ENCODE peak calls at places on chromosomes 2 and 18, in four cellular contexts. One of them, this sample, is unnamed.

GRCh38 chr18:26654173-26655009 is 106.0 kb upstream of the KCTD1 start:
- DNase-seq in neuronal stem cell: no peak
- DNase-seq in mesenchymal stem cell: no peak
- DNase-seq in H1: no peak
- DNase-seq in this sample: no peak

GRCh38 chr2:234257859-234258561 is 207.5 kb downstream of the SPP2 start:
- DNase-seq in neuronal stem cell: peak; percentile 12
- DNase-seq in mesenchymal stem cell: peak; percentile 96
- DNase-seq in H1: peak; percentile 54
- DNase-seq in this sample: peak; percentile 78

GRCh38 chr2:149040451-149040850 is 2.0 kb downstream of the LYPD6B start:
- DNase-seq in neuronal stem cell: no peak
- DNase-seq in mesenchymal stem cell: no peak
- DNase-seq in H1: peak; percentile 94
- DNase-seq in this sample: peak; percentile 75

GRCh38 chr2:137493261-137493660 is 471.0 kb upstream of the HNMT start:
- DNase-seq in neuronal stem cell: no peak
- DNase-seq in mesenchymal stem cell: no peak
- DNase-seq in H1: no peak
- DNase-seq in this sample: no peak

GRCh38 chr18:318791-319291 is 51.0 kb upstream of the THOC1 start:
- DNase-seq in neuronal stem cell: no peak
- DNase-seq in mesenchymal stem cell: no peak
- DNase-seq in H1: no peak
- DNase-seq in this sample: no peak

GRCh38 chr2:38522754-38523349 is 79.9 kb downstream of the HNRNPLL start:
- DNase-seq in neuronal stem cell: no peak
- DNase-seq in mesenchymal stem cell: no peak
- DNase-seq in H1: no peak
- DNase-seq in this sample: no peak

GRCh38 chr2:23363831-23364230 is 21.1 kb upstream of the KLHL29 start:
- DNase-seq in neuronal stem cell: no peak
- DNase-seq in mesenchymal stem cell: no peak
- DNase-seq in H1: no peak
- DNase-seq in this sample: no peak

GRCh38 chr2:36963106-36963505 is 3.2 kb downstream of the STRN start:
- DNase-seq in neuronal stem cell: no peak
- DNase-seq in mesenchymal stem cell: no peak
- DNase-seq in H1: no peak
- DNase-seq in this sample: peak; percentile 50

GRCh38 chr2:111618577-111618930 is 265.4 kb downstream of the ANAPC1 start:
- DNase-seq in neuronal stem cell: no peak
- DNase-seq in mesenchymal stem cell: no peak
- DNase-seq in H1: no peak
- DNase-seq in this sample: no peak

GRCh38 chr2:152445791-152446201 is 110.8 kb downstream of the FMNL2 start:
- DNase-seq in neuronal stem cell: no peak
- DNase-seq in mesenchymal stem cell: peak; percentile 91
- DNase-seq in H1: no peak
- DNase-seq in this sample: no peak

GRCh38 chr18:63299837-63300787 is 19.5 kb downstream of the BCL2 start:
- DNase-seq in neuronal stem cell: no peak
- DNase-seq in mesenchymal stem cell: peak; percentile 36
- DNase-seq in H1: no peak
- DNase-seq in this sample: no peak

GRCh38 chr2:17309186-17309585 is 209.1 kb downstream of the RAD51AP2 start:
- DNase-seq in neuronal stem cell: no peak
- DNase-seq in mesenchymal stem cell: no peak
- DNase-seq in H1: no peak
- DNase-seq in this sample: no peak

GRCh38 chr18:3397031-3397750 is 52.8 kb upstream of the TGIF1 start:
- DNase-seq in neuronal stem cell: no peak
- DNase-seq in mesenchymal stem cell: no peak
- DNase-seq in H1: no peak
- DNase-seq in this sample: no peak

GRCh38 chr2:39620067-39620466 is 45.6 kb upstream of the TMEM178A start:
- DNase-seq in neuronal stem cell: no peak
- DNase-seq in mesenchymal stem cell: peak; percentile 80
- DNase-seq in H1: no peak
- DNase-seq in this sample: no peak

GRCh38 chr2:145875011-145875410 is 1355.1 kb upstream of the ZEB2 start:
- DNase-seq in neuronal stem cell: no peak
- DNase-seq in mesenchymal stem cell: no peak
- DNase-seq in H1: no peak
- DNase-seq in this sample: no peak

GRCh38 chr2:201847483-201847882 is 41.1 kb downstream of the CDK15 start:
- DNase-seq in neuronal stem cell: no peak
- DNase-seq in mesenchymal stem cell: peak; percentile 38
- DNase-seq in H1: no peak
- DNase-seq in this sample: no peak

GRCh38 chr2:226965376-226965775 is 129.5 kb downstream of the RHBDD1 start:
- DNase-seq in neuronal stem cell: no peak
- DNase-seq in mesenchymal stem cell: no peak
- DNase-seq in H1: no peak
- DNase-seq in this sample: no peak

GRCh38 chr2:30334738-30335426 is 103.5 kb downstream of the LBH start:
- DNase-seq in neuronal stem cell: no peak
- DNase-seq in mesenchymal stem cell: no peak
- DNase-seq in H1: no peak
- DNase-seq in this sample: peak; percentile 37

GRCh38 chr2:120013569-120014223 is 819 bp downstream of the EPB41L5 start:
- DNase-seq in neuronal stem cell: no peak
- DNase-seq in mesenchymal stem cell: peak; percentile 15
- DNase-seq in H1: no peak
- DNase-seq in this sample: peak; percentile 71

GRCh38 chr18:31591113-31591512 is 564 bp upstream of the TTR start:
- DNase-seq in neuronal stem cell: no peak
- DNase-seq in mesenchymal stem cell: no peak
- DNase-seq in H1: no peak
- DNase-seq in this sample: no peak

GRCh38 chr18:79529296-79529695 is 133.6 kb downstream of the NFATC1 start:
- DNase-seq in neuronal stem cell: no peak
- DNase-seq in mesenchymal stem cell: no peak
- DNase-seq in H1: no peak
- DNase-seq in this sample: no peak

GRCh38 chr2:83342860-83343329 is 1116.2 kb downstream of the SUCLG1 start:
- DNase-seq in neuronal stem cell: no peak
- DNase-seq in mesenchymal stem cell: no peak
- DNase-seq in H1: no peak
- DNase-seq in this sample: no peak

GRCh38 chr18:36950960-36951359 is 122.0 kb downstream of the KIAA1328 start:
- DNase-seq in neuronal stem cell: no peak
- DNase-seq in mesenchymal stem cell: no peak
- DNase-seq in H1: no peak
- DNase-seq in this sample: no peak

GRCh38 chr18:58527116-58528010 is 101.5 kb downstream of the ALPK2 start:
- DNase-seq in neuronal stem cell: no peak
- DNase-seq in mesenchymal stem cell: peak; percentile 37
- DNase-seq in H1: no peak
- DNase-seq in this sample: no peak

GRCh38 chr2:217666338-217666737 is 336.5 kb downstream of the TNS1 start:
- DNase-seq in neuronal stem cell: no peak
- DNase-seq in mesenchymal stem cell: peak; percentile 58
- DNase-seq in H1: no peak
- DNase-seq in this sample: no peak

GRCh38 chr2:86304416-86304815 is 33.0 kb downstream of the REEP1 start:
- DNase-seq in neuronal stem cell: no peak
- DNase-seq in mesenchymal stem cell: no peak
- DNase-seq in H1: no peak
- DNase-seq in this sample: no peak

GRCh38 chr2:200306969-200307811 is 697 bp downstream of the SPATS2L start:
- DNase-seq in neuronal stem cell: peak; percentile 50
- DNase-seq in mesenchymal stem cell: peak; percentile 43
- DNase-seq in H1: peak; percentile 60
- DNase-seq in this sample: peak; percentile 39
- H2BK12ac ChIP-seq in neuronal stem cell: peak overlapping the region; percentile 77
- H2BK12ac ChIP-seq in mesenchymal stem cell: peak overlapping the region; percentile 94
- H2BK12ac ChIP-seq in H1: no peak overlapping the region
- H2BK12ac ChIP-seq in this sample: no peak overlapping the region

GRCh38 chr18:48766025-48766424 is 184.7 kb downstream of the SMAD7 start:
- DNase-seq in neuronal stem cell: no peak
- DNase-seq in mesenchymal stem cell: peak; percentile 56
- DNase-seq in H1: no peak
- DNase-seq in this sample: no peak
- H4K8ac ChIP-seq in neuronal stem cell: no peak overlapping the region
- H4K8ac ChIP-seq in mesenchymal stem cell: no peak overlapping the region
- H4K8ac ChIP-seq in H1: no peak overlapping the region
- H4K8ac ChIP-seq in this sample: no peak overlapping the region

DNA sequence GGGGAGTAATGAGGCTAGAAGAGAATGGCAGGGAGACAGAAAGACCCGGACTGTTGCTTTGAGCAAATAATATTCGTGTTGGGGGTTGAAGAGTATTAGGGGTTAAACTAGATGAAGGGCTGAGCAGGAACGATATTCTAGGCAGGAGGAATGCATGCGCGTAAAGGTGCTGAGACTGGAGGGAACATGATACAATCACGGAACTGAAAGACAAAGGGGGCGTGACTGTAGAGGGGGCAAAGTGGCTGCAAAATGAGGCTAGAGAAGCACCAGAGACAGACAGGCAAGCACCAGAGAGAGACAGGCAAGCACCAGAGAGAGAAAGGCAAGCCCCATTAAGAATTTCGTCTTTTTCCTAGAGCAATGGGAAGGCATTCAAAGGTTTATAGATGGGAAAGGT is 148.1 kb upstream of the DLX2 start:
- DNase-seq in neuronal stem cell: no peak
- DNase-seq in mesenchymal stem cell: no peak
- DNase-seq in H1: no peak
- DNase-seq in this sample: no peak
- H2BK12ac ChIP-seq in neuronal stem cell: no peak overlapping the region
- H2BK12ac ChIP-seq in mesenchymal stem cell: peak overlapping the region; percentile 82
- H2BK12ac ChIP-seq in H1: peak overlapping the region; percentile 52
- H2BK12ac ChIP-seq in this sample: no peak overlapping the region

GRCh38 chr18:40902436-40902835 is 1052.6 kb upstream of the PIK3C3 start:
- DNase-seq in neuronal stem cell: no peak
- DNase-seq in mesenchymal stem cell: no peak
- DNase-seq in H1: no peak
- DNase-seq in this sample: no peak
- H4K8ac ChIP-seq in neuronal stem cell: no peak overlapping the region
- H4K8ac ChIP-seq in mesenchymal stem cell: no peak overlapping the region
- H4K8ac ChIP-seq in H1: no peak overlapping the region
- H4K8ac ChIP-seq in this sample: no peak overlapping the region

GRCh38 chr2:175804130-175804529 is 197.9 kb downstream of the LNPK start:
- DNase-seq in neuronal stem cell: no peak
- DNase-seq in mesenchymal stem cell: no peak
- DNase-seq in H1: no peak
- DNase-seq in this sample: no peak
- H2BK12ac ChIP-seq in neuronal stem cell: no peak overlapping the region
- H2BK12ac ChIP-seq in mesenchymal stem cell: no peak overlapping the region
- H2BK12ac ChIP-seq in H1: no peak overlapping the region
- H2BK12ac ChIP-seq in this sample: no peak overlapping the region

GRCh38 chr2:68931799-68932198 is 20.9 kb downstream of the GKN2 start:
- DNase-seq in neuronal stem cell: no peak
- DNase-seq in mesenchymal stem cell: peak; percentile 67
- DNase-seq in H1: no peak
- DNase-seq in this sample: no peak

GRCh38 chr2:68931149-68931711 is 21.5 kb downstream of the GKN2 start:
- DNase-seq in neuronal stem cell: no peak
- DNase-seq in mesenchymal stem cell: no peak
- DNase-seq in H1: no peak
- DNase-seq in this sample: no peak

GRCh38 chr2:68935471-68935870 is 17.2 kb downstream of the GKN2 start:
- DNase-seq in neuronal stem cell: no peak
- DNase-seq in mesenchymal stem cell: no peak
- DNase-seq in H1: no peak
- DNase-seq in this sample: no peak

GRCh38 chr2:68934021-68934420 is 18.7 kb downstream of the GKN2 start:
- DNase-seq in neuronal stem cell: no peak
- DNase-seq in mesenchymal stem cell: no peak
- DNase-seq in H1: no peak
- DNase-seq in this sample: no peak

GRCh38 chr2:68932392-68932791 is 20.3 kb downstream of the GKN2 start:
- DNase-seq in neuronal stem cell: no peak
- DNase-seq in mesenchymal stem cell: no peak
- DNase-seq in H1: no peak
- DNase-seq in this sample: no peak
- H4K8ac ChIP-seq in neuronal stem cell: no peak overlapping the region
- H4K8ac ChIP-seq in mesenchymal stem cell: peak overlapping the region; percentile 0
- H4K8ac ChIP-seq in H1: no peak overlapping the region
- H4K8ac ChIP-seq in this sample: no peak overlapping the region

GRCh38 chr2:224777563-224777939 is 61.4 kb upstream of the CCDC195 start:
- DNase-seq in neuronal stem cell: no peak
- DNase-seq in mesenchymal stem cell: no peak
- DNase-seq in H1: no peak
- DNase-seq in this sample: no peak
- H2BK12ac ChIP-seq in neuronal stem cell: no peak overlapping the region
- H2BK12ac ChIP-seq in mesenchymal stem cell: no peak overlapping the region
- H2BK12ac ChIP-seq in H1: no peak overlapping the region
- H2BK12ac ChIP-seq in this sample: no peak overlapping the region

GRCh38 chr2:12717988-12718661 is 1.4 kb downstream of the TRIB2 start:
- DNase-seq in neuronal stem cell: peak; percentile 43
- DNase-seq in mesenchymal stem cell: no peak
- DNase-seq in H1: peak; percentile 64
- DNase-seq in this sample: no peak
- H4K8ac ChIP-seq in neuronal stem cell: no peak overlapping the region
- H4K8ac ChIP-seq in mesenchymal stem cell: peak overlapping the region; percentile 91
- H4K8ac ChIP-seq in H1: peak overlapping the region; percentile 87
- H4K8ac ChIP-seq in this sample: no peak overlapping the region